ENCODE peak calls at places on chromosomes 13 and 19, in eight cellular contexts. I, N, F, M, G, E, H and T are unnamed samples. For H3K4me1, the result is how much of the 10 kb centered on the place peaks cover.

GRCh38 chr13:33194820-33195692 is 90.5 kb downstream of the STARD13 start:
- DNase-seq in I (peak), N (peak), F (peak), M (no peak), G (peak), E (peak), H (no peak), T (no peak)

GRCh38 chr13:23679214-23679613 is 109.0 kb downstream of the TNFRSF19 start:
- DNase-seq in I (no peak), N (no peak), F (no peak), M (no peak), G (no peak), E (no peak), H (no peak), T (no peak)

GRCh38 chr13:20064128-20064527 is 96.7 kb downstream of the GJA3 start:
- DNase-seq in I (no peak), N (no peak), F (no peak), M (no peak), G (no peak), E (no peak), H (no peak), T (no peak)

GRCh38 chr13:102856603-102857002 is 10.8 kb downstream of the ERCC5 start:
- DNase-seq in I (peak), N (no peak), F (peak), M (no peak), G (no peak), E (peak), H (peak), T (peak)

GRCh38 chr13:24630851-24631341 is 49.3 kb upstream of the ATP12A start:
- DNase-seq in I (no peak), N (no peak), F (peak), M (no peak), G (no peak), E (no peak), H (no peak), T (no peak)

GRCh38 chr19:52923782-52924593 is 760 bp upstream of the ZNF888 start:
- DNase-seq in I (peak), N (peak), F (peak), M (no peak), G (peak), E (peak), H (peak), T (no peak)

GRCh38 chr13:35703061-35703460 is 226.6 kb upstream of the MAB21L1 start:
- DNase-seq in I (no peak), N (no peak), F (no peak), M (no peak), G (no peak), E (no peak), H (no peak), T (no peak)

GRCh38 chr13:110448230-110448629 is 113.3 kb downstream of the RAB20 start:
- DNase-seq in I (no peak), N (no peak), F (no peak), M (no peak), G (peak), E (no peak), H (no peak), T (no peak)

GRCh38 chr19:441213-441823 is 19.5 kb downstream of the SHC2 start:
- DNase-seq in I (no peak), N (no peak), F (no peak), M (no peak), G (no peak), E (no peak), H (no peak), T (no peak)

GRCh38 chr19:12574036-12574435 is 22.8 kb upstream of the ZNF564 start:
- DNase-seq in I (no peak), N (no peak), F (no peak), M (no peak), G (no peak), E (no peak), H (peak), T (no peak)

GRCh38 chr13:111850458-111850857 is 216.5 kb upstream of the SOX1 start:
- DNase-seq in I (no peak), N (no peak), F (no peak), M (no peak), G (no peak), E (no peak), H (no peak), T (no peak)

GRCh38 chr13:71829542-71829941 is 37.5 kb downstream of the DACH1 start:
- DNase-seq in I (no peak), N (no peak), F (no peak), M (no peak), G (no peak), E (no peak), H (no peak), T (no peak)

GRCh38 chr13:40127925-40128324 is 472.5 kb downstream of the COG6 start:
- DNase-seq in I (no peak), N (no peak), F (no peak), M (no peak), G (no peak), E (no peak), H (no peak), T (no peak)

GRCh38 chr13:95039415-95039814 is 261.8 kb downstream of the ABCC4 start:
- DNase-seq in I (no peak), N (peak), F (no peak), M (no peak), G (no peak), E (no peak), H (no peak), T (no peak)

GRCh38 chr19:13154241-13154778 is 4.1 kb downstream of the IER2 start:
- DNase-seq in I (peak), N (peak), F (peak), M (peak), G (peak), E (peak), H (peak), T (peak)

GRCh38 chr13:42781362-42781761 is at the start of gene FAM216B:
- DNase-seq in I (no peak), N (no peak), F (no peak), M (no peak), G (no peak), E (no peak), H (no peak), T (no peak)

GRCh38 chr19:45061965-45062364 is 14.3 kb downstream of the ZNF296 start:
- DNase-seq in I (no peak), N (no peak), F (no peak), M (no peak), G (no peak), E (no peak), H (no peak), T (no peak)

GRCh38 chr19:55000761-55001160 is 34.6 kb downstream of the NLRP2 start:
- DNase-seq in I (no peak), N (no peak), F (no peak), M (no peak), G (no peak), E (no peak), H (no peak), T (no peak)

GRCh38 chr13:37382156-37382555 is 216.4 kb downstream of the POSTN start:
- DNase-seq in I (no peak), N (no peak), F (no peak), M (no peak), G (no peak), E (no peak), H (no peak), T (no peak)

GRCh38 chr13:93771782-93772181 is 545.2 kb downstream of the GPC6 start:
- DNase-seq in I (no peak), N (no peak), F (no peak), M (no peak), G (no peak), E (no peak), H (no peak), T (no peak)

GRCh38 chr19:18434411-18435184 is 3.3 kb downstream of the ISYNA1 start:
- DNase-seq in I (no peak), N (no peak), F (no peak), M (no peak), G (no peak), E (no peak), H (no peak), T (no peak)

GRCh38 chr19:33385956-33386355 is 12.4 kb downstream of the CEBPG start:
- DNase-seq in I (peak), N (no peak), F (no peak), M (no peak), G (no peak), E (peak), H (peak), T (peak)

GRCh38 chr13:65401315-65401714 is 1828.8 kb downstream of the PCDH9 start:
- DNase-seq in I (no peak), N (no peak), F (no peak), M (no peak), G (no peak), E (no peak), H (no peak), T (no peak)

GRCh38 chr13:49113526-49114286 is 106.4 kb upstream of the MLNR start:
- DNase-seq in I (no peak), N (peak), F (no peak), M (no peak), G (no peak), E (no peak), H (no peak), T (no peak)

GRCh38 chr13:40984670-40985366 is 34.3 kb downstream of the ELF1 start:
- DNase-seq in I (no peak), N (no peak), F (no peak), M (no peak), G (no peak), E (no peak), H (no peak), T (no peak)

GRCh38 chr19:15551183-15552004 is 43.1 kb downstream of the CYP4F22 start:
- DNase-seq in I (peak), N (peak), F (peak), M (no peak), G (peak), E (peak), H (no peak), T (peak)

GRCh38 chr13:46354143-46355087 is 32.6 kb downstream of the RUBCNL start:
- DNase-seq in I (no peak), N (peak), F (no peak), M (no peak), G (no peak), E (no peak), H (no peak), T (no peak)

GRCh38 chr13:36346222-36347083 is at the start of gene SPART:
- DNase-seq in I (peak), N (peak), F (peak), M (peak), G (peak), E (peak), H (peak), T (peak)

GRCh38 chr19:44677019-44677809 is 5.9 kb downstream of the CEACAM19 start:
- DNase-seq in I (no peak), N (no peak), F (no peak), M (no peak), G (no peak), E (no peak), H (no peak), T (peak)

GRCh38 chr19:10976200-10976892 is 15.5 kb downstream of the SMARCA4 start:
- DNase-seq in I (no peak), N (peak), F (peak), M (no peak), G (no peak), E (no peak), H (no peak), T (peak)

GRCh38 chr19:48806818-48807589 is 3.8 kb downstream of the BCAT2 start:
- DNase-seq in I (peak), N (peak), F (no peak), M (no peak), G (no peak), E (no peak), H (peak), T (no peak)

GRCh38 chr19:38277549-38277948 is 13.2 kb downstream of the SPINT2 start:
- DNase-seq in I (no peak), N (no peak), F (no peak), M (no peak), G (no peak), E (no peak), H (no peak), T (no peak)

GRCh38 chr19:38278751-38279150 is 14.4 kb downstream of the SPINT2 start:
- DNase-seq in I (no peak), N (no peak), F (no peak), M (no peak), G (no peak), E (no peak), H (no peak), T (no peak)

GRCh38 chr19:38280030-38280921 is 15.9 kb downstream of the SPINT2 start:
- DNase-seq in I (no peak), N (no peak), F (no peak), M (no peak), G (no peak), E (no peak), H (no peak), T (no peak)

GRCh38 chr19:38276942-38277517 is 12.7 kb downstream of the SPINT2 start:
- DNase-seq in I (no peak), N (no peak), F (no peak), M (no peak), G (no peak), E (no peak), H (no peak), T (no peak)

GRCh38 chr19:38277969-38278680 is 13.8 kb downstream of the SPINT2 start:
- DNase-seq in I (peak), N (no peak), F (peak), M (no peak), G (peak), E (peak), H (no peak), T (peak)
- H3K27ac ChIP-seq in I (peak), N (no peak), F (peak), M (peak), G (peak), E (peak), H (peak), T (peak)

GRCh38 chr19:5153601-5154128 is 184.8 kb downstream of the KDM4B start:
- DNase-seq in I (no peak), N (no peak), F (no peak), M (no peak), G (no peak), E (no peak), H (peak), T (no peak)
- TF ChIP-seq POLR2A in I (no peak), N (no peak), F (no peak), M (no peak), G (no peak), E (no peak), H (no peak), T (no peak)

DNA sequence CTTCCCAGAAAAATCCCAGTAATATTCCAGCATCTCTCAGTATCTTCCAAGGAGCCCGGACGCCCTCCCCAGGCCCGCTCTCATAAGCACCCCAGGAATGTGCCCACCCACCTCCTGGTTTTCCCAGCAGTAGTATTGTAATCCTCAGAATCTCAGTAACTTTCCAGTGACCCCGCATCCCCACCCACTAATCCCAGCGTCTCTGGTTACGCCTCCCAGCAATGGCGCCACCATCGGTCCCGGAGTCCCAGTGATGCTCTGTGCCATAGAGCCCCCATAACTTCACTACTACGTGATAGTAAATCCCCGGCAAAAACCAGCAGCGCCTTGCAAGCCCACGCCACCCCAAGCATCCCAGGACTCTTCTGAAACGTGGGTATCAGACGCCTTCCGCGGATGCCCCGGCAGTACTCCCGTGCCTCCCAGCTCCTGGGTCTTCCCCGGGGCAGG is 961 bp upstream of the PNPLA6 start:
- DNase-seq in I (peak), N (peak), F (peak), M (no peak), G (peak), E (peak), H (peak), T (peak)
- H3K4me1 ChIP-seq in I (under half), N (under half), F (under half), M (under half), G (under half), E (under half), H (under half), T (under half)

GRCh38 chr13:86882835-86883234 is 788.3 kb upstream of the SLITRK5 start:
- DNase-seq in I (no peak), N (peak), F (no peak), M (no peak), G (no peak), E (no peak), H (no peak), T (no peak)
- H3K27ac ChIP-seq in I (no peak), N (no peak), F (no peak), M (no peak), G (no peak), E (no peak), H (no peak), T (no peak)